ENCODE peak calls at places on chromosomes 1 and 21, in five cellular contexts. One of them, this sample, is unnamed.

GRCh38 chr1:10958614-10959013 is 53.8 kb upstream of the TARDBP start:
- DNase-seq in CD8-positive, alpha-beta memory T cell: no peak
- DNase-seq in esophagus squamous epithelium: no peak
- DNase-seq in thoracic aorta: no peak
- DNase-seq in testis: no peak
- DNase-seq in this sample: no peak

GRCh38 chr1:117673405-117673804 is 67.6 kb downstream of the TENT5C start:
- DNase-seq in CD8-positive, alpha-beta memory T cell: no peak
- DNase-seq in esophagus squamous epithelium: no peak
- DNase-seq in thoracic aorta: no peak
- DNase-seq in testis: no peak
- DNase-seq in this sample: no peak

GRCh38 chr1:27318596-27318995 is 3.4 kb upstream of the TMEM222 start:
- DNase-seq in CD8-positive, alpha-beta memory T cell: no peak
- DNase-seq in esophagus squamous epithelium: no peak
- DNase-seq in thoracic aorta: no peak
- DNase-seq in testis: no peak
- DNase-seq in this sample: no peak

GRCh38 chr1:44442791-44443190 is 37.7 kb downstream of the RNF220 start:
- DNase-seq in CD8-positive, alpha-beta memory T cell: no peak
- DNase-seq in esophagus squamous epithelium: no peak
- DNase-seq in thoracic aorta: no peak
- DNase-seq in testis: no peak
- DNase-seq in this sample: no peak

GRCh38 chr1:182602945-182603645 is 1.1 kb downstream of the RGS16 start:
- DNase-seq in CD8-positive, alpha-beta memory T cell: no peak
- DNase-seq in esophagus squamous epithelium: no peak
- DNase-seq in thoracic aorta: no peak
- DNase-seq in testis: no peak
- DNase-seq in this sample: no peak

GRCh38 chr21:26843912-26844257 is 1.3 kb downstream of the ADAMTS1 start:
- DNase-seq in CD8-positive, alpha-beta memory T cell: no peak
- DNase-seq in esophagus squamous epithelium: no peak
- DNase-seq in thoracic aorta: no peak
- DNase-seq in testis: no peak
- DNase-seq in this sample: peak; percentile 31

GRCh38 chr1:41891403-41891896 is 27.3 kb downstream of the HIVEP3 start:
- DNase-seq in CD8-positive, alpha-beta memory T cell: peak; percentile 77
- DNase-seq in esophagus squamous epithelium: no peak
- DNase-seq in thoracic aorta: no peak
- DNase-seq in testis: no peak
- DNase-seq in this sample: no peak

GRCh38 chr1:97849350-97850339 is 71.2 kb downstream of the DPYD start:
- DNase-seq in CD8-positive, alpha-beta memory T cell: no peak
- DNase-seq in esophagus squamous epithelium: no peak
- DNase-seq in thoracic aorta: no peak
- DNase-seq in testis: no peak
- DNase-seq in this sample: no peak

GRCh38 chr1:33169290-33170055 is 12.4 kb downstream of the TRIM62 start:
- DNase-seq in CD8-positive, alpha-beta memory T cell: no peak
- DNase-seq in esophagus squamous epithelium: no peak
- DNase-seq in thoracic aorta: no peak
- DNase-seq in testis: no peak
- DNase-seq in this sample: no peak

GRCh38 chr1:87852410-87853202 is 523.9 kb downstream of the LMO4 start:
- DNase-seq in CD8-positive, alpha-beta memory T cell: no peak
- DNase-seq in esophagus squamous epithelium: no peak
- DNase-seq in thoracic aorta: no peak
- DNase-seq in testis: no peak
- DNase-seq in this sample: no peak

GRCh38 chr1:223224465-223224864 is 81.4 kb upstream of the TLR5 start:
- DNase-seq in CD8-positive, alpha-beta memory T cell: no peak
- DNase-seq in esophagus squamous epithelium: no peak
- DNase-seq in thoracic aorta: no peak
- DNase-seq in testis: no peak
- DNase-seq in this sample: no peak

GRCh38 chr1:198165927-198166647 is 9.3 kb downstream of the NEK7 start:
- DNase-seq in CD8-positive, alpha-beta memory T cell: no peak
- DNase-seq in esophagus squamous epithelium: no peak
- DNase-seq in thoracic aorta: no peak
- DNase-seq in testis: no peak
- DNase-seq in this sample: no peak

GRCh38 chr1:8241417-8242014 is 76.4 kb upstream of the SLC45A1 start:
- DNase-seq in CD8-positive, alpha-beta memory T cell: no peak
- DNase-seq in esophagus squamous epithelium: no peak
- DNase-seq in thoracic aorta: no peak
- DNase-seq in testis: no peak
- DNase-seq in this sample: no peak

GRCh38 chr1:220828950-220829586 is 42.4 kb downstream of the MTARC1 start:
- DNase-seq in CD8-positive, alpha-beta memory T cell: no peak
- DNase-seq in esophagus squamous epithelium: no peak
- DNase-seq in thoracic aorta: no peak
- DNase-seq in testis: no peak
- DNase-seq in this sample: no peak

DNA sequence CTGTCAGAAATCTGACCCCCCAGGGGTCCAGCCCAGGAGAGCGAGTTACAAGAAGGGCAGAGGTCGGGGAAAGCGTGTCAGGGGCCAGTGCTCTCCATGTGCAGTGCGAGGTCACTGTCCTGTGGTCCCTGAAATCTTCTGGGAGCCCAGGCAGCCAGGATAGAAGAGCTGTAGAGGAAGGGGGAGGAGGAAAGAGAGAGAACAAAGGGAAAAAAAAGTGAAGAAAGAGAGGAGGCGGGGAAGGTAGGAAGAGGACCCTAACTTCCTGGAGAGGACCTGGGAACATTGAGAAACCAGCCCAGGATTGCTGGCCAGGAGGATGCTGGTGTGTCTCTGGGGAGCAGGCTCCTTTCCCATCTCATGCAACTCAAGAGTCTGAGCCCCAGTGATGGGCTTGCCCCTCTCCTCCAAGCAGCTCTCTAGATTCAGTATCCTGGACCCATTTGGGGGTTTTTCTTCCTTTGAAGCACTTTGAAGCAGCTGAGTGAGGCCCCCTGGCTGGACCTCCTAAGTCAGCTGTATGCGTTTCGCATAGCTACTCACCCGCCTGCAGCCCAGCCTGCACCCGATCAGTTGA is 6.8 kb upstream of the INAVA start:
- DNase-seq in CD8-positive, alpha-beta memory T cell: no peak
- DNase-seq in esophagus squamous epithelium: no peak
- DNase-seq in thoracic aorta: no peak
- DNase-seq in testis: no peak
- DNase-seq in this sample: no peak
- H3K4me1 ChIP-seq in CD8-positive, alpha-beta memory T cell: peaks cover 51% of the 10 kb centered on the region
- H3K4me1 ChIP-seq in esophagus squamous epithelium: peaks cover 40% of the 10 kb centered on the region
- H3K4me1 ChIP-seq in thoracic aorta: peaks cover 3% of the 10 kb centered on the region
- H3K4me1 ChIP-seq in testis: peaks cover 12% of the 10 kb centered on the region
- H3K4me1 ChIP-seq in this sample: peaks cover 5% of the 10 kb centered on the region

GRCh38 chr1:50719126-50719525 is 240.9 kb downstream of the FAF1 start:
- DNase-seq in CD8-positive, alpha-beta memory T cell: no peak
- DNase-seq in esophagus squamous epithelium: no peak
- DNase-seq in thoracic aorta: no peak
- DNase-seq in testis: no peak
- DNase-seq in this sample: no peak
- H3K4me3 ChIP-seq in CD8-positive, alpha-beta memory T cell: no peak overlapping the region
- H3K4me3 ChIP-seq in esophagus squamous epithelium: no peak overlapping the region
- H3K4me3 ChIP-seq in thoracic aorta: no peak overlapping the region
- H3K4me3 ChIP-seq in testis: no peak overlapping the region
- H3K4me3 ChIP-seq in this sample: no peak overlapping the region

GRCh38 chr1:244735854-244736561 is 83.1 kb downstream of the DESI2 start:
- DNase-seq in CD8-positive, alpha-beta memory T cell: no peak
- DNase-seq in esophagus squamous epithelium: no peak
- DNase-seq in thoracic aorta: no peak
- DNase-seq in testis: no peak
- DNase-seq in this sample: no peak

DNA sequence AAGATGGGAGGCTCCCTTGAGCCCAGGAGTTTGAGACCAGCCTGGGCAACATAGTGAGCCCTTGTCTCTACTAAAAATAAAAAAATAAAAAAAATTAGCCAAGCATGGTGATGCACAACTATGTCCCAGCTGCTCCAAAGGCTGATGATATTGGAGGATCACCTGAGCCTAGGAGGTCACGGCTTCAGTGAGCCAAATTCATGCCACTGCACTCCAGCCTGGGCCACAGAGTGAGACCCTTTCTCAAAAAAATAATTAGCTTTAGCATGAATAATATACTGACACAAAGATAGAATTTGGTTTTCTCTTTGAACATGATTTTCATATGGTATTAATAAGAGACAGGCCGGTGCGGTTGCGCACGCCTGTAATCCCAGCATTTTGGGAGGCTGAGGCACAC is 88.8 kb downstream of the DESI2 start:
- DNase-seq in CD8-positive, alpha-beta memory T cell: no peak
- DNase-seq in esophagus squamous epithelium: no peak
- DNase-seq in thoracic aorta: no peak
- DNase-seq in testis: no peak
- DNase-seq in this sample: no peak
- H3K27ac ChIP-seq in CD8-positive, alpha-beta memory T cell: no peak overlapping the region
- H3K27ac ChIP-seq in esophagus squamous epithelium: no peak overlapping the region
- H3K27ac ChIP-seq in thoracic aorta: no peak overlapping the region
- H3K27ac ChIP-seq in testis: no peak overlapping the region
- H3K27ac ChIP-seq in this sample: no peak overlapping the region

GRCh38 chr1:166948856-166949350 is 26.4 kb downstream of the ILDR2 start:
- DNase-seq in CD8-positive, alpha-beta memory T cell: no peak
- DNase-seq in esophagus squamous epithelium: no peak
- DNase-seq in thoracic aorta: no peak
- DNase-seq in testis: no peak
- DNase-seq in this sample: no peak

GRCh38 chr1:166952002-166952746 is 23.2 kb downstream of the ILDR2 start:
- DNase-seq in CD8-positive, alpha-beta memory T cell: no peak
- DNase-seq in esophagus squamous epithelium: no peak
- DNase-seq in thoracic aorta: no peak
- DNase-seq in testis: no peak
- DNase-seq in this sample: no peak

GRCh38 chr1:166953486-166953885 is 21.9 kb downstream of the ILDR2 start:
- DNase-seq in CD8-positive, alpha-beta memory T cell: no peak
- DNase-seq in esophagus squamous epithelium: no peak
- DNase-seq in thoracic aorta: no peak
- DNase-seq in testis: no peak
- DNase-seq in this sample: no peak

GRCh38 chr1:166950156-166950555 is 25.2 kb downstream of the ILDR2 start:
- DNase-seq in CD8-positive, alpha-beta memory T cell: no peak
- DNase-seq in esophagus squamous epithelium: no peak
- DNase-seq in thoracic aorta: no peak
- DNase-seq in testis: no peak
- DNase-seq in this sample: no peak

GRCh38 chr1:166951050-166951449 is 24.3 kb downstream of the ILDR2 start:
- DNase-seq in CD8-positive, alpha-beta memory T cell: no peak
- DNase-seq in esophagus squamous epithelium: no peak
- DNase-seq in thoracic aorta: no peak
- DNase-seq in testis: no peak
- DNase-seq in this sample: no peak
- H3K4me1 ChIP-seq in CD8-positive, alpha-beta memory T cell: no peaks in the 10 kb centered on the region
- H3K4me1 ChIP-seq in esophagus squamous epithelium: peaks cover 21% of the 10 kb centered on the region
- H3K4me1 ChIP-seq in thoracic aorta: no peaks in the 10 kb centered on the region
- H3K4me1 ChIP-seq in testis: peaks cover 16% of the 10 kb centered on the region
- H3K4me1 ChIP-seq in this sample: no peaks in the 10 kb centered on the region

GRCh38 chr1:46969014-46969619 is 27.8 kb upstream of the CYP4A11 start:
- DNase-seq in CD8-positive, alpha-beta memory T cell: no peak
- DNase-seq in esophagus squamous epithelium: no peak
- DNase-seq in thoracic aorta: no peak
- DNase-seq in testis: no peak
- DNase-seq in this sample: no peak
- H3K4me3 ChIP-seq in CD8-positive, alpha-beta memory T cell: no peak overlapping the region
- H3K4me3 ChIP-seq in esophagus squamous epithelium: no peak overlapping the region
- H3K4me3 ChIP-seq in thoracic aorta: no peak overlapping the region
- H3K4me3 ChIP-seq in testis: no peak overlapping the region
- H3K4me3 ChIP-seq in this sample: no peak overlapping the region

DNA sequence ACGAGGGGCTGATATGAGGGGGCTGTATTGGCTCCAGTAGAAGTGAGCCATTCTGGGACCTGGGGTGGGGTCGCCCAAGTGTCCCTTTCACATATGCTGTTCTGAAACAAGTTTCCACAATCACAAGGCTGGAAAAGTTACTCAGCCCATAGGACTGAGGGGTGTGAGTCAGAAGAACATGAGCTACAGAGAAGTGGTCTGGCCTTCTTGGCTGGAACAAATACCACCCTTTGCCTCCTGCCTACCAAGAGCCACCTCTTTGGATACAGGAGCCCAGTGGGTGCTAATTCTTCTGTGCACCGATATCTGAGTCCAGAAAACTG is 42.4 kb downstream of the MEF2D start:
- DNase-seq in CD8-positive, alpha-beta memory T cell: no peak
- DNase-seq in esophagus squamous epithelium: no peak
- DNase-seq in thoracic aorta: no peak
- DNase-seq in testis: no peak
- DNase-seq in this sample: no peak
- H3K27ac ChIP-seq in CD8-positive, alpha-beta memory T cell: no peak overlapping the region
- H3K27ac ChIP-seq in esophagus squamous epithelium: peak overlapping the region; percentile 93
- H3K27ac ChIP-seq in thoracic aorta: peak overlapping the region; percentile 100
- H3K27ac ChIP-seq in testis: peak overlapping the region; percentile 100
- H3K27ac ChIP-seq in this sample: peak overlapping the region; percentile 98